ENCODE peak calls at places on chromosomes 4 and X, in ten cellular contexts. O is tibial artery, D is AG04450, W is spleen, S is fibroblast of lung, U is BJ, F is heart right ventricle, C is GM06990, T is HepG2, K is astrocyte of the cerebellum. Y is an unnamed sample.

GRCh38 chr4:2367626-2368025 is 50.8 kb downstream of the ZFYVE28 start:
- DNase-seq in W (peak; percentile 61), O (peak; percentile 25), T (no peak), F (no peak), K (no peak), U (no peak), C (no peak), S (no peak), D (no peak), Y (no peak)

GRCh38 chrX:136182394-136182793 is 35.1 kb downstream of the FHL1 start:
- DNase-seq in F (no peak), W (no peak), S (no peak), O (no peak), T (no peak), U (no peak), K (no peak), C (no peak), D (no peak), Y (no peak)

GRCh38 chr4:166538491-166539005 is 665.5 kb downstream of the TLL1 start:
- DNase-seq in U (no peak), T (no peak), F (no peak), K (no peak), W (no peak), S (peak; percentile 47), C (no peak), D (no peak), O (no peak), Y (peak; percentile 13)

GRCh38 chr4:10582966-10583365 is 101.6 kb downstream of the CLNK start:
- DNase-seq in O (no peak), C (no peak), T (no peak), W (no peak), K (no peak), S (peak; percentile 68), D (no peak), U (no peak), F (no peak), Y (no peak)

GRCh38 chr4:912548-913279 is 19.4 kb downstream of the GAK start:
- DNase-seq in W (peak; percentile 63), S (peak; percentile 54), U (no peak), T (no peak), O (peak; percentile 38), D (no peak), K (peak; percentile 27), C (no peak), F (no peak), Y (no peak)

GRCh38 chrX:46686003-46686645 is 72.8 kb downstream of the SLC9A7 start:
- DNase-seq in U (no peak), W (no peak), O (no peak), D (no peak), S (peak; percentile 15), K (peak; percentile 6), F (no peak), T (peak; percentile 11), C (no peak), Y (peak; percentile 62)

GRCh38 chrX:38312436-38312835 is 14.9 kb downstream of the RPGR start:
- DNase-seq in O (no peak), S (peak; percentile 66), D (no peak), U (peak; percentile 37), F (no peak), C (no peak), K (no peak), W (no peak), T (no peak), Y (peak; percentile 66)

GRCh38 chr4:37561803-37562207 is 124.4 kb downstream of the RELL1 start:
- DNase-seq in T (peak; percentile 25), C (no peak), U (no peak), D (peak; percentile 23), F (no peak), O (no peak), W (no peak), K (peak; percentile 19), S (peak; percentile 93), Y (peak; percentile 65)

GRCh38 chr4:173420324-173420752 is 21.4 kb upstream of the SCRG1 start:
- DNase-seq in O (no peak), W (no peak), F (no peak), S (peak; percentile 23), C (no peak), K (no peak), D (no peak), U (no peak), T (peak; percentile 8), Y (peak; percentile 43)

GRCh38 chr4:39047691-39048090 is 14.3 kb upstream of the KLHL5 start:
- DNase-seq in K (no peak), O (no peak), U (no peak), D (no peak), C (no peak), T (no peak), W (no peak), F (no peak), S (no peak), Y (peak; percentile 52)

GRCh38 chr4:39044947-39045734 is 12.9 kb upstream of the TMEM156 start:
- DNase-seq in C (no peak), W (peak; percentile 94), F (peak; percentile 38), T (no peak), D (no peak), U (no peak), K (no peak), O (peak; percentile 72), S (no peak), Y (peak; percentile 44)

GRCh38 chr4:39044364-39044946 is 12.2 kb upstream of the TMEM156 start:
- DNase-seq in U (peak; percentile 46), C (peak; percentile 95), O (peak; percentile 94), K (peak; percentile 64), T (peak; percentile 93), F (peak; percentile 93), W (peak; percentile 99), S (peak; percentile 81), D (peak; percentile 82), Y (peak; percentile 98)

GRCh38 chr4:39045791-39046221 is 13.6 kb upstream of the TMEM156 start:
- DNase-seq in U (no peak), C (no peak), W (no peak), D (no peak), F (no peak), O (no peak), K (no peak), T (peak; percentile 43), S (no peak), Y (peak; percentile 66)

GRCh38 chr4:39046243-39046642 is 14.0 kb upstream of the TMEM156 start:
- DNase-seq in W (peak; percentile 77), S (peak; percentile 69), D (no peak), K (no peak), U (no peak), T (peak; percentile 41), O (no peak), C (no peak), F (no peak), Y (peak; percentile 86)
- H3K4me3 ChIP-seq in W (peak overlapping the region; percentile 92), S (peak overlapping the region; percentile 81), D (peak overlapping the region; percentile 74), K (peak overlapping the region; percentile 50), U (peak overlapping the region; percentile 50), T (peak overlapping the region; percentile 79), O (peak overlapping the region; percentile 68), C (peak overlapping the region; percentile 79), F (peak overlapping the region; percentile 74), Y (peak overlapping the region; percentile 71)

DNA sequence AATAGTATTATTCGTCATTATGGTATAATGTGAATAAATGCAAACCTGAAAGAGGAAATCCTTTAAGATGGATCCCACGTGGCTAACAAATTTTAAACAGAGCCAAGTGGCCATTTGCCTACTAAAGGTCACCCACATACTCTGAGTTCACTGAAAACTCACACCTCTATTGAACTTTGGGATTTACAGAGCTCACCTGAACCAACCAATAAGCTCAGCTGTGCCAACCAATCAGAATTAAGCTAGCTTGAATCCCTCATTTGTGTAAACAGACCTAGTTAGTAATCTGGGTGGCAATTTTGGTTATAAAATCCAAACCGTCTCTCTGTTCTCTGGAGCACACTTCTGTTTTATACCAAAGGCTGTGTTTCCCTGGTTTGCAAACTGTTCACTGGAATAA is 5.4 kb upstream of the NUDT9 start:
- DNase-seq in S (no peak), U (no peak), F (no peak), O (no peak), K (no peak), W (no peak), D (no peak), T (peak; percentile 66), C (no peak), Y (no peak)
- TF ChIP-seq CTCF in S (no peak), U (no peak), F (no peak), O (no peak), K (no peak), W (no peak), D (no peak), T (no peak), C (no peak), Y (no peak)

GRCh38 chrX:153767674-153768055 is 3.6 kb downstream of the PLXNB3 start:
- DNase-seq in W (no peak), D (no peak), C (peak; percentile 6), F (peak; percentile 2), K (no peak), U (no peak), O (no peak), S (no peak), T (no peak), Y (no peak)

GRCh38 chrX:153765138-153766079 is 1.4 kb downstream of the PLXNB3 start:
- DNase-seq in S (peak; percentile 14), U (no peak), T (peak; percentile 33), K (no peak), W (peak; percentile 80), F (peak; percentile 30), D (no peak), C (no peak), O (no peak), Y (peak; percentile 15)

GRCh38 chrX:153766871-153767673 is 3.0 kb downstream of the PLXNB3 start:
- DNase-seq in D (no peak), U (no peak), F (peak; percentile 10), T (no peak), O (no peak), C (peak; percentile 6), W (peak; percentile 78), K (no peak), S (no peak), Y (no peak)

GRCh38 chrX:153764786-153765137 is 713 bp downstream of the PLXNB3 start:
- DNase-seq in D (no peak), W (peak; percentile 69), O (no peak), F (no peak), S (no peak), C (peak; percentile 6), K (no peak), U (no peak), T (peak; percentile 20), Y (no peak)

DNA sequence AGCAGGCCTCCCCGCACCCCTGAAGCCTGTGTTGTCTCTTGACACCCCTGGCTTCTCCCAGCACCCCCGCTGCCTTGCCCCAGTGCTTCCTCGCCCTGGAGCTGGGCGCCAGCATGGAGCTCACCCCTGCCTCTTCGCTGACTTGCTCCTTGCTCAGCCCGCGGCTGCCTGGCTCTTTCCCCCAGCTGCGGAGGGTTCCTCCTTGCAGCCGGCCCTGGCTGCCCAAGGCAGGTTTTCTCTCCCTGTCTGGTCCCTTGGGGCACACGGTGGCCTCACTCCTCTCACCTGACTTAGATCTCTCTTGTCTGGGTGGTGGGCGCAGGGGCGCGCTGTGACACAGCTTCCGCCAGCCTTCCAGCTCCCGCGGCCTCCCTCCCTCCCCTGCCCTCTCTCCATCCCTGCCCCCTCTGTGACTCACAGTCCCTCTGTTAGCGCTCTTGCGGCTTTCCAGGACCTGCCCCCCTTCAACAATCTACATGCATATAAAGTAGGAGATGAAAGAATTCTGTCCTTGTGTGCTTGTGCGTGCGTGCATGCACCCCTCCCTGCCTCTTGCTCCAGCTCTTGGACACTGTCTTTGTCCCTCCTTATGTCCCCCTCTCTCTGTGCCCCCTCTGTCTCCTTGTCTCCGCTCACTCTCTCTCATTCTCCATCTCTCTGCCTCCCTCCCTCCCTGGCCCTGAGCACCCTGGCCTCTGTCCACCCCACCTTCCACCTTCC is 2.2 kb downstream of the PLXNB3 start:
- DNase-seq in D (peak; percentile 33), C (peak; percentile 13), T (peak; percentile 48), O (no peak), U (peak; percentile 4), F (peak; percentile 11), K (peak; percentile 27), W (peak; percentile 76), S (peak; percentile 76), Y (peak; percentile 66)
- H3K4me3 ChIP-seq in D (peak overlapping the region; percentile 48), C (no peak overlapping the region), T (peak overlapping the region; percentile 66), O (peak overlapping the region; percentile 44), U (peak overlapping the region; percentile 48), F (peak overlapping the region; percentile 26), K (peak overlapping the region; percentile 34), W (no peak overlapping the region), S (no peak overlapping the region), Y (peak overlapping the region; percentile 54)

GRCh38 chr4:159227984-159228383 is 125.1 kb downstream of the RAPGEF2 start:
- DNase-seq in C (no peak), F (peak; percentile 74), S (peak; percentile 96), W (peak; percentile 76), O (peak; percentile 79), U (peak; percentile 37), D (peak; percentile 85), K (peak; percentile 64), T (peak; percentile 3), Y (peak; percentile 94)
- TF ChIP-seq CTCF in C (no peak), F (peak; percentile 33), S (peak; percentile 40), W (no peak), O (peak; percentile 10), U (peak; percentile 29), D (peak; percentile 56), K (no peak), T (no peak), Y (peak; percentile 53)

Y was measured in choroid plexus epithelial cell.